ENCODE peak calls at places on chromosomes 3 and 15, in four cellular contexts. Y is astrocyte of the cerebellum, S is glutamatergic neuron, D is MM.1S. B is an unnamed sample.

GRCh38 chr3:23159929-23160328 is 43.2 kb upstream of the UBE2E2 start:
- DNase-seq in Y (peak; percentile 40), S (no peak), D (no peak), B (no peak)

GRCh38 chr15:63968700-63969099 is 77.6 kb downstream of the DAPK2 start:
- DNase-seq in Y (no peak), S (no peak), D (no peak), B (no peak)

GRCh38 chr3:159711560-159712333 is 276.9 kb upstream of the IL12A start:
- DNase-seq in Y (peak; percentile 57), S (no peak), D (no peak), B (no peak)

GRCh38 chr15:48411971-48412591 is 80.9 kb downstream of the DUT start:
- DNase-seq in Y (no peak), S (no peak), D (no peak), B (no peak)

GRCh38 chr15:83066034-83066760 is 855 bp downstream of the BTBD1 start:
- DNase-seq in Y (no peak), S (no peak), D (no peak), B (no peak)

GRCh38 chr15:59997070-59997701 is 6.9 kb upstream of the FOXB1 start:
- DNase-seq in Y (no peak), S (peak; percentile 47), D (peak; percentile 95), B (no peak)

GRCh38 chr15:63212050-63212973 is 22.9 kb downstream of the RAB8B start:
- DNase-seq in Y (no peak), S (no peak), D (no peak), B (no peak)

GRCh38 chr3:138833908-138834358 is 795 bp downstream of the PIK3CB start:
- DNase-seq in Y (no peak), S (no peak), D (no peak), B (no peak)

GRCh38 chr3:100157617-100158016 is 43.3 kb upstream of the FILIP1L start:
- DNase-seq in Y (no peak), S (no peak), D (no peak), B (no peak)

GRCh38 chr3:143716731-143717130 is 131.5 kb downstream of the SLC9A9 start:
- DNase-seq in Y (no peak), S (no peak), D (no peak), B (no peak)

GRCh38 chr15:45265506-45265905 is 13.5 kb downstream of the SLC28A2 start:
- DNase-seq in Y (no peak), S (no peak), D (no peak), B (no peak)

GRCh38 chr15:63306480-63307073 is 29.2 kb downstream of the APH1B start:
- DNase-seq in Y (no peak), S (no peak), D (no peak), B (no peak)

GRCh38 chr3:46946856-46947544 is 29.5 kb downstream of the CCDC12 start:
- DNase-seq in Y (no peak), S (no peak), D (no peak), B (peak; percentile 74)

GRCh38 chr3:55163421-55163820 is 235.6 kb upstream of the LRTM1 start:
- DNase-seq in Y (no peak), S (no peak), D (no peak), B (no peak)

GRCh38 chr3:138729279-138729678 is 105.4 kb downstream of the PIK3CB start:
- DNase-seq in Y (no peak), S (no peak), D (no peak), B (no peak)

GRCh38 chr3:44476181-44476599 is 1.3 kb downstream of the ZNF445 start:
- DNase-seq in Y (no peak), S (no peak), D (no peak), B (no peak)

GRCh38 chr3:64489361-64490044 is 198.3 kb downstream of the ADAMTS9 start:
- DNase-seq in Y (no peak), S (peak; percentile 88), D (no peak), B (no peak)

GRCh38 chr3:145094355-145094941 is 1066.5 kb downstream of the PLOD2 start:
- DNase-seq in Y (peak; percentile 56), S (no peak), D (peak; percentile 8), B (no peak)

GRCh38 chr15:81256916-81257315 is 60.2 kb downstream of the IL16 start:
- DNase-seq in Y (peak; percentile 28), S (no peak), D (peak; percentile 54), B (no peak)

GRCh38 chr3:21839592-21839991 is 88.6 kb upstream of the ZNF385D start:
- DNase-seq in Y (peak; percentile 79), S (no peak), D (peak; percentile 10), B (no peak)

GRCh38 chr15:31352911-31353811 is 26.5 kb downstream of the KLF13 start:
- DNase-seq in Y (peak; percentile 95), S (no peak), D (peak; percentile 75), B (no peak)

GRCh38 chr3:157865449-157865862 is 240.8 kb downstream of the SHOX2 start:
- DNase-seq in Y (no peak), S (peak; percentile 78), D (peak; percentile 70), B (no peak)

GRCh38 chr3:118942195-118942594 is 92.5 kb downstream of the IGSF11 start:
- DNase-seq in Y (no peak), S (no peak), D (no peak), B (no peak)

GRCh38 chr3:36648241-36649034 is 115.9 kb downstream of the DCLK3 start:
- DNase-seq in Y (peak; percentile 95), S (no peak), D (no peak), B (no peak)

GRCh38 chr15:43185161-43186002 is at the start of gene CCNDBP1:
- DNase-seq in Y (no peak), S (peak; percentile 99), D (peak; percentile 97), B (peak; percentile 91)

GRCh38 chr3:71227344-71227743 is 356.2 kb downstream of the FOXP1 start:
- DNase-seq in Y (no peak), S (no peak), D (no peak), B (no peak)

GRCh38 chr3:8458235-8458634 is 43.4 kb upstream of the LMCD1 start:
- DNase-seq in Y (no peak), S (no peak), D (no peak), B (no peak)

GRCh38 chr3:25257026-25257425 is 171.0 kb upstream of the RARB start:
- DNase-seq in Y (peak; percentile 91), S (no peak), D (no peak), B (no peak)

DNA sequence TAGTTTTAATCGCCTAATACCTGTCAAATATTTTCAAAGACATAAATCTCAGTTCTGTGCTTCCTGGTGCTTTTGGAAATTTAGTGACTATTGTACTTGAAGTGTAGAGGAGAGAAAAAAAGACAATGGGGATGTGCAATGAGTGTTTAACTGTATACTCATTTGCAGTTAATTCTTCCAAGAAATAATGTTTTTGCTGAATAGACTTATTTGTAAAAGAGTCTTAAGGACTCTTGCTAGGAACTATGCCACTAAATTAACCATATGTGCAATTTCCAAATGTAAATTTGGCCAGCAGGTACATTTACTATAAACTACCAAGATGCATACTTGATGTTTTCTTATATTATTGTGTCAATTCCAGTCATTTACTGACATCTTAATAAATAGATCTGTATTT is 2.0 kb downstream of the CHMP2B start:
- DNase-seq in Y (no peak), S (no peak), D (no peak), B (no peak)
- TF ChIP-seq CTCF in Y (no peak), S (no peak), D (no peak), B (no peak)

DNA sequence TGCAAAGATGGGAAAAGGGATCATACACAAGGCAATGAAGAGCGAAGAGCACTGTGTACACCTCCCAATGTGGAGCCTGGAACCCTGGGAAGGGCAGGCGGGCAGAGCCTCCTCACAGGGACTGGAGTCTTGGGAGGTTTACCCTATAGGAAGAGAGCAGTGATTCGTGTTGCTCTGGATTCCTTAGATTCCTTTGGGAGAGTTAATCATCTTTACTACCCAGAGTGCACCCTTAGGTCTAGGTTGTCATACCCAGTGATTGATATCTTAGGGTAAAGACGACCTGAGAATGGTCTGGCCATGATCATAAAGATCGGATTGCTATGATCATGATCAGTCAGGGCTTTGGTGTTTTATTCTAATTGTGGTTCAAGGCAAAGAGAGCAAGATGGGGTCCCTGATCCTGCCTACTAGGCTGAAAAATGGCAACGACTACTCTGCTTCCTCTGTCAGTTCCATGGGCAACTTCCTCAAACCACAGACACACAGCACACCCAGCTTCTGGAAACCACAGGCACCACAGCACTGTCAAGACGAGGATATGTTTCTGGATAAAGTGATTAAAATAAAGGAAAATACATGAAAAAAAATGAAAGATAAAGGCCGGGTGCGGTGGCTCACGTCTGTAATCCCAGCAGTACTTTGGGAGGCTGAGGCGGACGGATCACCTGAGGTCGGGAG is 20.4 kb upstream of the MAP6D1 start:
- DNase-seq in Y (no peak), S (no peak), D (no peak), B (no peak)
- TF ChIP-seq CTCF in Y (no peak), S (no peak), D (no peak), B (no peak)

GRCh38 chr3:108589081-108589997 is at the start of the genes CIP2A and DZIP3:
- DNase-seq in Y (peak; percentile 88), S (peak; percentile 98), D (peak; percentile 87), B (peak; percentile 83)

GRCh38 chr3:108595304-108595703 is 5.8 kb downstream of the DZIP3 start:
- DNase-seq in Y (no peak), S (no peak), D (no peak), B (no peak)

GRCh38 chr3:108588616-108589015 is 622 bp downstream of the CIP2A start:
- DNase-seq in Y (no peak), S (no peak), D (peak; percentile 13), B (no peak)

GRCh38 chr3:108590443-108590842 is 921 bp downstream of the DZIP3 start:
- DNase-seq in Y (no peak), S (no peak), D (peak; percentile 8), B (no peak)

GRCh38 chr3:108589998-108590323 is 439 bp downstream of the DZIP3 start:
- DNase-seq in Y (no peak), S (no peak), D (no peak), B (no peak)
- TF ChIP-seq CTCF in Y (no peak), S (no peak), D (peak; percentile 20), B (peak; percentile 11)

GRCh38 chr15:58308742-58309355 is 122.9 kb upstream of the LIPC start:
- DNase-seq in Y (no peak), S (no peak), D (no peak), B (no peak)
- TF ChIP-seq CTCF in Y (no peak), S (no peak), D (no peak), B (no peak)

DNA sequence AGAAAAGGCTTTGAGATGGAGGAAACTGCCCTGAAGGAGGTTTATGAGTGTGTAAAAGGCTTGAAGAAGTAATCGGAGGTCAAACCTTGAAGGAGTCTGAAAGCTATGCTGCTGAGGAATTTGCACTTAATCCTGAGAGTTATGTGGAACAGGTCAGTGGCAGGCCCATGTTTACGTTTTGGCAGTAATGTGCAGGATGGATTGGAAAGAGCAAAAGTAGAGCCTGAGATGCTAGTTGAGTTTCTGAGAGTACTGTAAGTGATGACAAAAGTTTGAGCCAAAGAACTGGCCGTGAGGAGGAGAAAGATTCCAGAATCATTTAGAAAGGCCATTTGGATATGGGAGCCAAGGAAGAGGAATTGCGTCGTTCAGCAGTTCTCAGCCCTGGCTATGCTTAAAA is 3.2 kb upstream of the GASK1A start:
- DNase-seq in Y (no peak), S (no peak), D (no peak), B (no peak)
- TF ChIP-seq CTCF in Y (no peak), S (no peak), D (no peak), B (no peak)

B was measured in CD14-positive monocyte.